ENCODE peak calls at places on chromosomes 7 and 10, in nine cellular contexts. A is lower leg skin, N is adrenal gland, O is heart left ventricle, V is breast epithelium, H is uterus, T is H1, Q is IMR-90, I is A549. W is an unnamed sample.

GRCh38 chr10:33247221-33247907 is 87.1 kb downstream of the NRP1 start:
- DNase-seq in A (no peak), N (no peak), O (no peak), V (no peak), H (no peak), T (no peak), Q (no peak), I (no peak), W (no peak)

GRCh38 chr7:101555269-101555920 is 73.7 kb downstream of the MYL10 start:
- DNase-seq in A (no peak), N (no peak), O (no peak), V (no peak), H (peak), T (no peak), Q (no peak), I (no peak), W (no peak)

GRCh38 chr7:158263964-158264748 is 323.5 kb downstream of the PTPRN2 start:
- DNase-seq in A (no peak), N (no peak), O (no peak), V (no peak), H (no peak), T (no peak), Q (no peak), I (no peak), W (peak)

GRCh38 chr10:78779339-78779955 is 289.3 kb upstream of the ZMIZ1 start:
- DNase-seq in A (no peak), N (no peak), O (no peak), V (no peak), H (no peak), T (no peak), Q (no peak), I (no peak), W (no peak)

GRCh38 chr10:21724020-21724589 is 190.1 kb downstream of the MLLT10 start:
- DNase-seq in A (no peak), N (no peak), O (no peak), V (no peak), H (no peak), T (no peak), Q (peak), I (no peak), W (no peak)

GRCh38 chr7:90007831-90008230 is 146.4 kb upstream of the STEAP1 start:
- DNase-seq in A (no peak), N (no peak), O (no peak), V (no peak), H (no peak), T (no peak), Q (no peak), I (no peak), W (no peak)

GRCh38 chr10:127035827-127036226 is 130.6 kb downstream of the DOCK1 start:
- DNase-seq in A (no peak), N (no peak), O (no peak), V (no peak), H (no peak), T (no peak), Q (no peak), I (no peak), W (no peak)

GRCh38 chr10:24790599-24790998 is 66.9 kb upstream of the ARHGAP21 start:
- DNase-seq in A (no peak), N (no peak), O (no peak), V (no peak), H (no peak), T (no peak), Q (no peak), I (no peak), W (no peak)

GRCh38 chr7:121126801-121127534 is 138.5 kb downstream of the CPED1 start:
- DNase-seq in A (no peak), N (no peak), O (no peak), V (no peak), H (no peak), T (no peak), Q (peak), I (no peak), W (no peak)

GRCh38 chr7:100694196-100694745 is at the start of gene GIGYF1:
- DNase-seq in A (no peak), N (peak), O (peak), V (peak), H (peak), T (peak), Q (peak), I (peak), W (peak)

GRCh38 chr7:19112290-19113000 is 5.0 kb downstream of the TWIST1 start:
- DNase-seq in A (peak), N (no peak), O (peak), V (no peak), H (no peak), T (peak), Q (peak), I (no peak), W (peak)

GRCh38 chr7:90271753-90272152 is 26.8 kb downstream of the CFAP69 start:
- DNase-seq in A (no peak), N (no peak), O (no peak), V (no peak), H (no peak), T (no peak), Q (peak), I (no peak), W (no peak)

GRCh38 chr10:70355234-70356021 is 27.0 kb downstream of the LRRC20 start:
- DNase-seq in A (no peak), N (no peak), O (no peak), V (no peak), H (no peak), T (no peak), Q (no peak), I (no peak), W (no peak)
- TF ChIP-seq POLR2A in A (no peak), N (no peak), O (no peak), V (no peak), H (no peak), T (no peak), Q (no peak), I (no peak), W (no peak)

DNA sequence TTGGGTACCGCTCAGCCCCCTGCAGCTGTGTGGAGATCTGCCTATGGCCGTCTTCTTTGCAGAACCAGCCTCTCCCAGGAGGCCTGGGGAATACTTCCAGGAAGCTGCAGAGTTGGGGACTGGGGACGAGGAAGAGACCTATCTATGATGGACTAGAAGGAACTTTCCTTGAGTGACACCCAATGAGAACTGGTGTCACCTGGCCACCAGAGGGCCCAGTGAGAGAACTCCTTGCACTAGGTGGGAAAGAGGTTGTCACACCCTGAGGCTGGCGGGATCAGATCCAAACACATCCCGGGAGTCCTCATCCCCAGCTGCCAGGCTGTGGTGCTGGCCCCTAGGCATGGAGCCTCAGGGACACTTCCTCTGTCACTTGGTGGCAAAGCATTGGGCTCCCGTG is 4.9 kb upstream of the GRID2IP start:
- DNase-seq in A (no peak), N (no peak), O (no peak), V (no peak), H (no peak), T (no peak), Q (no peak), I (no peak), W (no peak)
- TF ChIP-seq CTCF in A (no peak), N (no peak), O (no peak), V (no peak), H (no peak), T (peak), Q (no peak), I (peak), W (no peak)

GRCh38 chr10:69768386-69768785 is 33.3 kb upstream of the COL13A1 start:
- DNase-seq in A (no peak), N (no peak), O (no peak), V (no peak), H (no peak), T (no peak), Q (no peak), I (no peak), W (no peak)
- H3K4me3 ChIP-seq in A (no peak), N (no peak), O (no peak), V (no peak), H (no peak), T (no peak), Q (no peak), I (no peak), W (no peak)

GRCh38 chr10:112912441-112912911 is 37.6 kb upstream of the TCF7L2 start:
- DNase-seq in A (no peak), N (no peak), O (no peak), V (no peak), H (peak), T (no peak), Q (peak), I (no peak), W (peak)
- TF ChIP-seq POLR2A in A (no peak), N (no peak), O (no peak), V (no peak), H (no peak), T (no peak), Q (no peak), I (no peak), W (no peak)

GRCh38 chr7:81960026-81960425 is 190.2 kb upstream of the HGF start:
- DNase-seq in A (no peak), N (no peak), O (no peak), V (no peak), H (no peak), T (no peak), Q (no peak), I (no peak), W (no peak)

GRCh38 chr7:81957517-81957916 is 187.7 kb upstream of the HGF start:
- DNase-seq in A (no peak), N (no peak), O (no peak), V (no peak), H (no peak), T (no peak), Q (no peak), I (no peak), W (no peak)

DNA sequence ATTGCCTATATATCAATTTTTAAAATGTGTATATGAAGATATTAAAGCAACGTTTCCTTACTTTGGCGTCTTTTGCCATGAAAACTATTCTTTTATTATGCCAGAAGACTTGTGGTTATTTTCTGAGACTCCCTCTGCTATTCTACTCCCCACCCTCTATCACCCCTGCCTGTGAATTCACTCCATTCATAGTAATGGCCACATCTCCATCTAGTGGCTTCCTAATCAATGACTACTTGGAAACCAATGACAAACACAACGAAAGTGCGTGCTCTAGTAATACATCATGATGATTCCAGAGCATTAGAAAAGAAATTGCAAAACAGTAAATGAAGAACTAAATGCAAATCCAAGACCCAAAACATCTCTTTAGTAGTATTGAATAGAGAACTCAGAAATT is 186.7 kb upstream of the HGF start:
- DNase-seq in A (no peak), N (no peak), O (no peak), V (no peak), H (no peak), T (no peak), Q (peak), I (peak), W (no peak)
- TF ChIP-seq CTCF in A (no peak), N (peak), O (peak), V (no peak), H (peak), T (peak), Q (peak), I (peak), W (no peak)

GRCh38 chr7:155375337-155376277 is 77.9 kb downstream of the INSIG1 start:
- DNase-seq in A (no peak), N (no peak), O (no peak), V (no peak), H (no peak), T (peak), Q (no peak), I (no peak), W (no peak)

GRCh38 chr7:155373359-155374273 is 75.9 kb downstream of the INSIG1 start:
- DNase-seq in A (no peak), N (no peak), O (no peak), V (no peak), H (no peak), T (peak), Q (peak), I (no peak), W (no peak)

GRCh38 chr7:155372782-155373358 is 75.2 kb downstream of the INSIG1 start:
- DNase-seq in A (no peak), N (no peak), O (no peak), V (no peak), H (no peak), T (no peak), Q (no peak), I (no peak), W (no peak)

GRCh38 chr7:155371884-155372781 is 74.5 kb downstream of the INSIG1 start:
- DNase-seq in A (no peak), N (no peak), O (no peak), V (no peak), H (no peak), T (peak), Q (no peak), I (peak), W (no peak)

GRCh38 chr7:155374276-155375252 is 76.9 kb downstream of the INSIG1 start:
- DNase-seq in A (no peak), N (no peak), O (no peak), V (no peak), H (no peak), T (peak), Q (no peak), I (no peak), W (no peak)
- H3K4me3 ChIP-seq in A (no peak), N (no peak), O (peak), V (peak), H (no peak), T (no peak), Q (no peak), I (no peak), W (peak)

GRCh38 chr7:69129524-69129923 is 468.8 kb upstream of the AUTS2 start:
- DNase-seq in A (no peak), N (no peak), O (no peak), V (no peak), H (no peak), T (no peak), Q (no peak), I (no peak), W (no peak)
- TF ChIP-seq POLR2A in A (no peak), N (no peak), O (no peak), V (no peak), H (no peak), T (no peak), Q (no peak), I (no peak), W (no peak)

GRCh38 chr10:58336242-58336641 is 1.4 kb downstream of the UBE2D1 start:
- DNase-seq in A (no peak), N (no peak), O (no peak), V (no peak), H (no peak), T (no peak), Q (no peak), I (no peak), W (no peak)

GRCh38 chr10:58330397-58330796 is 4.4 kb upstream of the UBE2D1 start:
- DNase-seq in A (no peak), N (no peak), O (no peak), V (no peak), H (no peak), T (no peak), Q (no peak), I (no peak), W (no peak)

GRCh38 chr10:58335306-58336005 is 650 bp downstream of the UBE2D1 start:
- DNase-seq in A (no peak), N (peak), O (peak), V (no peak), H (no peak), T (no peak), Q (peak), I (peak), W (peak)

DNA sequence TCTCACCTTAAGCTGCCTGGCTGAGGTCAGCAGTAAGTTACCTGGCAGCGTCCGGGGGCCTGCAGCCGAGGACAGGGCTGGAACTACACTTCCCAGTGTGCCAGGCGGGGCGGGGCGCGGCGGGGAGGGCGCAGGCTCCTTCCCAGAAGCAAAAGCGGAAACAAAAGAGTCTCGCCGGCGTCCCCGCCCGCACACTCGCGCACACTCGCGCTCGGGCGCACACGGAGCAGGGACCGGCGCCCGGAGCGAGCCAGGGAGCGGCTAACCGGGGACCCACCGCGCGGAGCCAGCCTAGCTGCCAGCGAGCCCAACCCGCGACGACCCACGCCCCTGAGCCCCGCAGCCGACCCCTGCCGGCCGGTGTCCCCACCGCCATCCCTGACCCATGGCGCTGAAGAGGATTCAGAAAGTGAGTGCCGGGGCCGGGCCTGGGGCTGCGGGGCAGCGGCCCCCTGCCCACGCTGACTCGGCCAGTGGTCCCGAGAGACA is at the start of gene UBE2D1:
- DNase-seq in A (peak), N (peak), O (peak), V (peak), H (peak), T (peak), Q (peak), I (peak), W (peak)
- TF ChIP-seq CTCF in A (no peak), N (peak), O (peak), V (no peak), H (no peak), T (no peak), Q (peak), I (no peak), W (peak)

GRCh38 chr10:91919651-91920050 is 3.9 kb upstream of the BTAF1 start:
- DNase-seq in A (no peak), N (no peak), O (no peak), V (no peak), H (no peak), T (no peak), Q (no peak), I (no peak), W (no peak)

GRCh38 chr10:91923371-91924211 is at the start of gene BTAF1:
- DNase-seq in A (peak), N (peak), O (peak), V (peak), H (peak), T (peak), Q (peak), I (peak), W (peak)

GRCh38 chr10:91924212-91925021 is 847 bp downstream of the BTAF1 start:
- DNase-seq in A (no peak), N (no peak), O (no peak), V (no peak), H (no peak), T (no peak), Q (peak), I (no peak), W (no peak)

GRCh38 chr10:91930939-91931338 is 7.4 kb downstream of the BTAF1 start:
- DNase-seq in A (no peak), N (no peak), O (no peak), V (no peak), H (no peak), T (no peak), Q (peak), I (no peak), W (no peak)

DNA sequence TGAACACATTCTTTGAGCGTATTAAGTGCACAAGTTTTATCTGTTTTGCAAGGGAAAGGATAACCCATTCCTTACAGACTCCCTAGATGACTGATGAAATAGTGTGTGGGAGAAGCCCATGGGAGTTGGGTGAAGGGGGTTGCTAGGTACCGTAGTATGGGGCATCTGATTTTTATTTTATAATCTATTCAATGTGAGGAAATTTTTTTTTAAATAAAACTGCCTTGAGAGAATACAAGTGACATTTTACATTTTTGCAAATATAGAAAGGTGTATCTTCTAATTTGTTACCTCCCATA is 1.4 kb downstream of the BTAF1 start:
- DNase-seq in A (no peak), N (no peak), O (no peak), V (no peak), H (no peak), T (no peak), Q (no peak), I (no peak), W (no peak)
- H3K4me3 ChIP-seq in A (no peak), N (no peak), O (peak), V (peak), H (peak), T (peak), Q (peak), I (peak), W (peak)

DNA sequence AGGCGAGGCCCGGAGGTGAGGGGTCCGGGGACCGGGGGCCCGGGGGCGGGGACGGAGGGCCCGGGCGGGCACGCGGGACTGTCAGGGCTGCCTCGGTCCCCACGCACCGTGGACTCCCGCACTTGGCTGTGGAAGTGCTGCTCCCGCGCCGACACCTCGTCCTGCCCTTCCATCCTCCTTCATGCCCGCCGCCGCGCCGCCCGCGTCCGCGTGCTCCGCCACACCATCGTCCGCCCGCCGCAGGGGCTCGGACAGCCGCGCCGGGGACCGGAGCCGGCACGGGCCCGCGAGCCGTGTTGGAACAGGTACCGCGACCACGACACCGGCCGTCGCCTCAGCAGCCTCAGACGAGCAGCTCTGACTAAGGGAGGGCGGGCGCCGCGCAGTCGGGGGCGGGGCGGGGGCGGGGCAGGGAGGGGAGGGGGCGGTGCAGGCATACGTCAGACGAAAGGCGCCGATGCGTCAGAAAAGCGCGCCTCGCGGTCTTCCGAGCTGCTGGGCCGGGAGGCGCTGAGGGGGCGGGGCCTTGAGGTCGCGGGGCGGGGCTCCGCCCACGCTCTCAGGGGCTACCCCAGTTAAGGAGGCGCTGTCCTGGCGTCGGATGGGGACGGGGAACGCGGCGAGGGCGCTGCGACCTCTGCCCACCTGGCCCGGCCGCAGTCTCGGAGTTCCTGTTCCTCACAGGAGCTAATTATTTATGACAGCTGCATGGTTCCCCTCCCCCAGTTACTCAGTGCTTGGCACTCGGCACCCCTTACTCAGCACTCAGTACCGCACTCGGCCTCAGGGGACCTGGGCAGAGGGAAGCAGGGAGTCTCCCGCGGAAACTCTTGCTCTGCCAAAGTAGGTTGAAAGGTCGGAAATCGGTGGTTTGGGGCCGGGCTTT is at the start of gene LMBR1:
- DNase-seq in A (peak), N (peak), O (peak), V (peak), H (peak), T (peak), Q (peak), I (peak), W (peak)
- TF ChIP-seq POLR2A in A (peak), N (peak), O (peak), V (peak), H (peak), T (peak), Q (peak), I (peak), W (no peak)

W was measured in sigmoid colon.